ENCODE peak calls at places on chromosome 3, in nine cellular contexts. O is AG10803, Z is lung, P is NB4, T is GM12864, N is HFF-Myc, Y is progenitor cell of endocrine pancreas, V is GM12878, L is GM13977. J is an unnamed sample.

GRCh38 chr3:53650424-53650823 is 156.0 kb downstream of the CACNA1D start:
- DNase-seq in L (peak; percentile 51), P (no peak), V (peak; percentile 75), T (peak; percentile 46), Z (no peak), Y (no peak), O (no peak), N (no peak), J (peak; percentile 51)

GRCh38 chr3:193314161-193314560 is 64.4 kb downstream of the ATP13A5 start:
- DNase-seq in N (no peak), L (no peak), Y (no peak), P (no peak), V (no peak), O (no peak), T (no peak), Z (no peak), J (no peak)

GRCh38 chr3:57060089-57060829 is at the start of gene SPATA12:
- DNase-seq in T (no peak), P (peak; percentile 71), V (no peak), N (peak; percentile 80), L (no peak), Y (peak; percentile 23), Z (peak; percentile 72), O (peak; percentile 80), J (no peak)

GRCh38 chr3:153043729-153044314 is 118.2 kb upstream of the RAP2B start:
- DNase-seq in P (no peak), Z (no peak), O (peak; percentile 50), V (no peak), T (no peak), Y (no peak), L (no peak), N (no peak), J (no peak)

GRCh38 chr3:37571269-37571668 is 290.4 kb upstream of the CTDSPL start:
- DNase-seq in T (no peak), Y (no peak), N (no peak), O (no peak), P (peak; percentile 3), V (no peak), Z (no peak), L (no peak), J (no peak)

GRCh38 chr3:71104090-71104489 is 479.4 kb downstream of the FOXP1 start:
- DNase-seq in T (no peak), Y (no peak), L (no peak), O (peak; percentile 71), V (no peak), Z (no peak), P (no peak), N (peak; percentile 80), J (no peak)

GRCh38 chr3:4819761-4820160 is 159.5 kb upstream of the BHLHE40 start:
- DNase-seq in Z (no peak), L (no peak), Y (no peak), V (no peak), P (no peak), O (no peak), N (no peak), T (no peak), J (no peak)

GRCh38 chr3:49616061-49616460 is 58.1 kb upstream of the APEH start:
- DNase-seq in T (no peak), N (no peak), L (no peak), Y (no peak), P (no peak), V (no peak), Z (no peak), O (no peak), J (no peak)

DNA sequence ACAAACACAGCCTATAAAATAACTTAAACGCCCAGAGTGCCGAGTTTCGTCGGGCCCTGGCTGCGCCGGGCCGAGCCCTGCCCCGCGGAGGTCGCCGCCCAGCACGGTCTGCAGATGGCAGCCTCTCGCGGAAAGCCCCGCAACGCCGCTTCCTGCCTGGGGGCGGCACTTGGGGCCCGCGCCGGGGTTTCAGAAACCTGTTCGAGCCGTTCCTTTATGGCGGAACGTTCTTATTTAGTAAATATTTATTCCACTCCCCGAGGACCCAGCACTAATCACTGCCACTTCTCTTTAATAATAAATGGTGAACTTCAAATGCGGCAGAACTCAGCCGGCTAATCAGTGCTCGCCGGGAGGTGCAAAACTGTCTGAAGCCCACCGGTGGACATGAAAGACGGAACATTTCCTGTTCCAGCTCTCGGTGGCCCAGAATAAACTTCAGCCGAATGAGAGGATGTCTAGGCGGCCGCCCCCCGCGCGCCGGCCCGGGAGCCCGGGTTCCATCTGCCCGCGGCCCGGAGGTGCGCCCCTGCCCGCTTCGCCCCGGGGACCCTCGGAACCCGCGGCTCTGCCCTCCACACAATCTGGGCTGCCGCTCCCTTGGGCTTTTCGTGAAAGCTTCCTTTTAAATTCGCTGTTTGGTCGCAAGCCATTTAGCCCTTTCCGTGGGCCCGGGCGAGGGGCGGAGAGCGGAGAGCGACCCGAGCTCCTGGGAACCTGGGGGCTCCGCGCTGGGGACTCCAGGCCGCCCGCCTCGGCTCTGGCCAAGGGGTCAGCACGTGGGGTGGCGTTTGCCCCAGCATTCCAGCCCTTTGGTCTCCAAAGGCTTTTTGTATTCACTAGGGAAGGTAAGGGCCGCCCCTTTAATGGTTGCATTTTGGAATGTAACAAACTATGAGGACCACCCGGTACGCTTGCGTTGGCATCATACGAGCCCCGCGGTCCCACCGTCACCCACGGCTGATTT is 110.8 kb upstream of the ATP11B start:
- DNase-seq in L (peak; percentile 88), V (peak; percentile 5), T (peak; percentile 24), O (peak; percentile 21), N (no peak), P (peak; percentile 63), Z (no peak), Y (peak; percentile 62), J (peak; percentile 84)
- TF ChIP-seq CTCF in L (peak; percentile 17), V (peak; percentile 28), T (no peak), O (peak; percentile 3), N (no peak), P (peak; percentile 3), Z (no peak), Y (peak; percentile 60), J (peak; percentile 19)

DNA sequence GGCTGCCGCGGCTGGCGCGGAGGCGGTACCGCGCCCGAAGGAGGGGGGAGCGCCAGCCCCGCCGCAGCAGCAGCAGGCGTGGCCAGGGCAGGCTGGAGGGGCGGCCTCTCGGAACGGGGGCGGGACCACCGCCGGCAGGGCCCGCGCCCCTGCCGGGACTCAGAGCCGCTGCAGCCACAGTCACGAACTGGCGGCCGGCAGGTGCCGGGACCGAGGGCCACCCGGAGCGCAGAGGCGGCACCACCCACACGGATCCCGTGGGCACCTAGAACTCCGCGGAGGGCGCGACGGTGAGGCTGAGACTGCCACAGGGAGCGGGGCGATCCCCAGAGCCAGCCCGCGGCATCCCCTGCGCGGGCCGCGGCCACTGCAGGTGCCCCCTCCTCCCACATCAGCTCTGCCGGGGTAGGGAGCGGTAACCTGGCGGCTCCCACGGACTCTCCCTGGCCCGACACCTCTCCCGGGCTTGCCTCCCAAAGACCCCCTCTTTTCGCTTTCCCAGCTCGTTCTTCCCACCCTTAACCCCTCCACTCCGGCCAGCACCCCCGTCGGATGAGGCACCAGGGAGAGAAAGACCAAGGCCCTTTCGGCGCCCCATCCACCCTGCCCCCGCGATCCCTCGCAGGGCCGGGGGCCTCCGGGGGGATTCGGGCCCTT is at the start of gene VWA5B2:
- DNase-seq in L (peak; percentile 97), P (peak; percentile 63), Y (peak; percentile 72), N (no peak), V (no peak), T (no peak), O (peak; percentile 8), Z (no peak), J (peak; percentile 79)
- TF ChIP-seq CTCF in L (no peak), P (no peak), Y (peak; percentile 52), N (no peak), V (peak; percentile 18), T (peak; percentile 29), O (no peak), Z (no peak), J (peak; percentile 5)

DNA sequence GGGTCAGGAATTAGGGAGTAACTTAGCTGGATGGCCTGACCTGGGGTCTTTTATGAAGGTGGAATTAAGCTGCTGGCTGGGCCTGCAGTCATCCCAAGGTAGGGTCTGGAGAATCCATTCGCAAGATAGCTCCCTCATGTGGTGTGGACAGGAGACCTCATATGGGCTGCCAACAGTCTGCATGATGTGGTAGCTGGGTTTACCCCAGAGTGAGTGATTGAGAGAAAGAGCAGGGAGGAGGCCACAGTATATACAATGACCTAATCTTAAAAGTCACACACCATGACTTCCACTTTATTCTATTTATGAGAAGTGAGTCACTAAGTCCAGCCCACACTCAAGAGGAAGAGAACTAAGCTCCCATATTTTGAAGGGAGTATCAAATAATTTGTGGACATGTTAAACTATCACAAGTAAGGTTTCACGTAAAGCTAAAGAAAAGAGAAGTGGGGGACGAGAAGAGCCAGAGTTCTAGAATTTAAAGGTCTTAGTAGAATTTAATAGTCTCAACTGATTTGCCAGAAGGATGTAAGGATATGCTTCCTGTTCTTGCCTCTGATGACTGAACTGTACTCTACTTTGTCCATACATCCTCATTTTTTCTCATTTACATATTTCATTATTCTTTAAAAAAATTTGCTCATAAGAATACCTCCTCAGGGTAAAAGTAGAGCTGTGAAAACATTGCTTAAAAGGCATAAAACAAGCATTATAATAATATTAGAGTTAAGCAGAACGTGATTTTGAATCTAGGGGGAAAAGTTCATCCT is 184.4 kb downstream of the PEX5L start:
- DNase-seq in O (peak; percentile 5), V (no peak), L (peak; percentile 52), Y (no peak), P (peak; percentile 54), T (peak; percentile 3), Z (no peak), N (no peak), J (peak; percentile 32)
- TF ChIP-seq CTCF in O (no peak), V (no peak), L (peak; percentile 38), Y (no peak), P (no peak), T (no peak), Z (no peak), N (peak; percentile 11), J (peak; percentile 8)

GRCh38 chr3:31701286-31701685 is 168.6 kb downstream of the STT3B start:
- DNase-seq in N (no peak), Z (no peak), Y (no peak), O (no peak), P (peak; percentile 8), T (no peak), L (no peak), V (no peak), J (no peak)

GRCh38 chr3:31705726-31706125 is 173.0 kb downstream of the STT3B start:
- DNase-seq in P (no peak), T (no peak), O (no peak), V (no peak), N (no peak), Z (no peak), L (no peak), Y (no peak), J (no peak)

GRCh38 chr3:31704156-31704555 is 171.4 kb downstream of the STT3B start:
- DNase-seq in N (no peak), P (no peak), T (no peak), L (no peak), O (no peak), Y (no peak), Z (no peak), V (no peak), J (no peak)

GRCh38 chr3:31709005-31709404 is 176.3 kb downstream of the STT3B start:
- DNase-seq in P (no peak), T (no peak), Y (no peak), Z (no peak), O (no peak), V (no peak), L (no peak), N (no peak), J (no peak)

DNA sequence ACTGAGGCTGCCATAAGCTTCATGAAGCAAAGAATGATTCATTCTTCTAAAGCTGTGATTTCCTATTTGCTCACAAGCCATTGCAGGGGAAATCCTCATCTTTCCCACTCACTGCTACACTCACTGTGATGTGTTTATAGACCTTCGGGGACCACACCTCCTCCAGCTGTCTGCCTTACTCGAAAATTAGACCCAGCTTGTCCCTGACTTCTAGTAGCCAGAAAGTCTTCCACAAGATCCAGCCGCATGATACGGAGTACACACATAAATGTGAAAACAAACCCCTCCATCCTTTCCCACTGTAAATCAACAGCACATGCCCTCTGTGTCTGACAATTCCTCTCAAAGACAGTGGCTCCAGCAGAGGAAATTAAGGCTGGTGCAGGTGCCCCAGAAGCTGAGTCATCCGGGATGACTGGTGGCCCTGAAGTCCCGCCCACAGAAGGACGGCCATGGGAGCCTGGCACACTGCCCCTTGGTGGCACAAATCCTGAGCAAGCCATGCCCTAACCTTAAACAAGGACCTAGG is 172.0 kb downstream of the STT3B start:
- DNase-seq in V (no peak), T (no peak), Z (peak; percentile 57), L (no peak), N (peak; percentile 72), P (peak; percentile 11), O (peak; percentile 52), Y (no peak), J (no peak)
- TF ChIP-seq CTCF in V (no peak), T (no peak), Z (no peak), L (no peak), N (no peak), P (no peak), O (no peak), Y (no peak), J (no peak)